ENCODE peak calls at places on chromosomes 1 and 21, in five cellular contexts. E is MM.1S, M is HTR-8/SVneo, I is B cell, O is iPS-NIHi11. Y is an unnamed sample.

GRCh38 chr1:222009105-222009730 is 267.3 kb upstream of the DUSP10 start:
- DNase-seq in E (peak; percentile 76), M (peak; percentile 11), I (no peak), O (peak; percentile 41), Y (no peak)

GRCh38 chr1:52552236-52552504 is 722 bp downstream of the TUT4 start:
- DNase-seq in E (peak; percentile 79), M (no peak), I (peak; percentile 82), O (no peak), Y (no peak)

GRCh38 chr21:26962516-26963305 is 4.2 kb downstream of the ADAMTS5 start:
- DNase-seq in E (no peak), M (no peak), I (no peak), O (no peak), Y (no peak)

GRCh38 chr1:60998786-60999185 is 83.6 kb upstream of the NFIA start:
- DNase-seq in E (no peak), M (no peak), I (no peak), O (no peak), Y (no peak)

GRCh38 chr1:98323396-98323795 is 338.1 kb upstream of the SNX7 start:
- DNase-seq in E (no peak), M (no peak), I (no peak), O (no peak), Y (no peak)

GRCh38 chr1:37890378-37891014 is 31.1 kb upstream of the MTF1 start:
- DNase-seq in E (no peak), M (peak; percentile 36), I (no peak), O (peak; percentile 32), Y (no peak)

GRCh38 chr1:201714542-201715276 is 114.2 kb upstream of the IPO9 start:
- DNase-seq in E (no peak), M (peak; percentile 98), I (no peak), O (no peak), Y (peak; percentile 75)

GRCh38 chr1:198620951-198621824 is 17.7 kb upstream of the PTPRC start:
- DNase-seq in E (peak; percentile 44), M (no peak), I (peak; percentile 86), O (peak; percentile 13), Y (no peak)

GRCh38 chr1:89407355-89407754 is 43.5 kb downstream of the GBP6 start:
- DNase-seq in E (peak; percentile 54), M (no peak), I (no peak), O (no peak), Y (no peak)

GRCh38 chr1:181508486-181509165 is 25.3 kb downstream of the CACNA1E start:
- DNase-seq in E (no peak), M (no peak), I (no peak), O (no peak), Y (no peak)

GRCh38 chr1:244286341-244286740 is 165.4 kb downstream of the ADSS2 start:
- DNase-seq in E (no peak), M (no peak), I (no peak), O (no peak), Y (no peak)

GRCh38 chr1:113982955-113983742 is 3.9 kb downstream of the OLFML3 start:
- DNase-seq in E (no peak), M (no peak), I (no peak), O (no peak), Y (no peak)

Y was measured in occipital lobe.